ENCODE peak calls at places on chromosomes 6 and 20, in four cellular contexts. D, L, O and N are unnamed samples. For H3K27me3 and H3K4me1, the result is how much of the 10 kb centered on the place peaks cover.

GRCh38 chr20:53597085-53597482 is 3.4 kb upstream of the ZNF217 start:
- DNase-seq in L (peak), O (no peak), D (no peak), N (no peak)

GRCh38 chr20:41055679-41056078 is 27.1 kb downstream of the TOP1 start:
- DNase-seq in D (no peak), O (no peak), L (no peak), N (no peak)

GRCh38 chr20:42572320-42573016 is 617.2 kb downstream of the PTPRT start:
- DNase-seq in D (no peak), L (peak), O (no peak), N (no peak)

GRCh38 chr20:39853664-39854063 is 835.4 kb downstream of the MAFB start:
- DNase-seq in O (no peak), L (no peak), D (no peak), N (no peak)

GRCh38 chr6:33846226-33846625 is 42.4 kb upstream of the MLN start:
- DNase-seq in O (no peak), L (no peak), D (no peak), N (no peak)

GRCh38 chr6:44976677-44977405 is 351.3 kb upstream of the RUNX2 start:
- DNase-seq in L (no peak), O (no peak), D (no peak), N (no peak)

GRCh38 chr6:31663961-31664789 is 622 bp downstream of the GPANK1 start:
- DNase-seq in L (peak), D (peak), O (peak), N (no peak)

GRCh38 chr6:64280569-64280968 is 645.0 kb downstream of the PHF3 start:
- DNase-seq in L (peak), D (no peak), O (no peak), N (peak)

GRCh38 chr20:6122873-6123649 is at the start of gene FERMT1:
- DNase-seq in D (peak), L (peak), O (no peak), N (peak)

GRCh38 chr6:104638841-104639290 is 220.9 kb downstream of the HACE1 start:
- DNase-seq in L (no peak), D (no peak), O (no peak), N (no peak)

GRCh38 chr6:20873425-20874190 is 339.4 kb downstream of the CDKAL1 start:
- DNase-seq in O (no peak), D (no peak), L (no peak), N (no peak)

GRCh38 chr20:29079769-29080690 is 2177.4 kb upstream of the DEFB115 start:
- DNase-seq in O (no peak), L (peak), D (no peak), N (no peak)

GRCh38 chr6:108966236-108966635 is 118.0 kb downstream of the ARMC2 start:
- DNase-seq in D (no peak), L (no peak), O (no peak), N (no peak)

GRCh38 chr6:116008470-116009229 is 52.0 kb downstream of the FRK start:
- DNase-seq in D (no peak), L (no peak), O (no peak), N (no peak)

GRCh38 chr20:7136886-7137285 is 369.4 kb downstream of the BMP2 start:
- DNase-seq in O (no peak), L (no peak), D (no peak), N (no peak)

GRCh38 chr6:154606457-154606856 is 96.0 kb upstream of the CNKSR3 start:
- DNase-seq in D (no peak), O (no peak), L (no peak), N (no peak)

GRCh38 chr20:32484221-32485125 is 100.7 kb downstream of the NOL4L start:
- DNase-seq in D (peak), O (peak), L (peak), N (peak)

GRCh38 chr6:37331047-37331446 is 22.7 kb upstream of the RNF8 start:
- DNase-seq in D (no peak), O (no peak), L (no peak), N (no peak)

GRCh38 chr20:61115627-61116026 is 136.4 kb upstream of the CDH4 start:
- DNase-seq in L (no peak), D (no peak), O (no peak), N (no peak)

GRCh38 chr6:1526689-1527088 is 83.0 kb upstream of the FOXC1 start:
- DNase-seq in O (peak), D (no peak), L (no peak), N (no peak)
- H3K27me3 ChIP-seq in O (under half), D (under half), L (under half), N (under half)

DNA sequence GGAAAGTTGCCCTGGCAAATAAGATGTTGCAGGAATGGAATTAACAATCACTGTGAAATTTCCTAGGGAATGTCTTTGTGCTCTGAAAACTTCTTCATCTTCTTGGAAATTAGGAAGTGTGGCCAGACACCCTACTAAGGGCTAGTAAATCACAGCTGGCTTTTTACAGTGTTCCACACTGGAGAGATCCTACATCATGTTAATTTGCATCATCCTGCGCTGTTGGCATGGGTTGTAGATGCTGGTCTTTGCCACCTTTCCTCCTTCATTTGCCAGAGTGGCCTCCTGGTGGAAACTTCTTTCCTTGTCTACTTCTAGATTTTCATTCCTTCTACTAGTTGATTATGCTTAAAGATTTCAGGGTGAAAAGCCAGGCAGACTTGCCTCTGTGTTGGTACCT is 2.7 kb downstream of the TNFAIP3 start:
- DNase-seq in L (no peak), D (no peak), O (no peak), N (no peak)
- H3K4me3 ChIP-seq in L (no peak), D (peak), O (no peak), N (no peak)

GRCh38 chr20:18527339-18527738 is 19.6 kb downstream of the SEC23B start:
- DNase-seq in O (no peak), L (no peak), D (no peak), N (no peak)

GRCh38 chr20:18523066-18523465 is 15.3 kb downstream of the SEC23B start:
- DNase-seq in L (no peak), D (no peak), O (no peak), N (no peak)

GRCh38 chr20:18524646-18525045 is 16.9 kb downstream of the SEC23B start:
- DNase-seq in L (no peak), O (no peak), D (no peak), N (no peak)

GRCh38 chr20:18532626-18533025 is 24.9 kb downstream of the SEC23B start:
- DNase-seq in D (no peak), L (no peak), O (no peak), N (no peak)

GRCh38 chr20:18527836-18528235 is 20.1 kb downstream of the SEC23B start:
- DNase-seq in O (no peak), L (no peak), D (no peak), N (no peak)
- H3K4me1 ChIP-seq in O (under half), L (under half), D (under half), N (under half)

GRCh38 chr6:84579404-84579803 is 185.0 kb downstream of the TBX18 start:
- DNase-seq in D (no peak), L (no peak), O (no peak), N (no peak)
- H3K27me3 ChIP-seq in D (under half), L (under half), O (under half), N (under half)

GRCh38 chr6:4057036-4057435 is 21.9 kb downstream of the FAM217A start:
- DNase-seq in L (no peak), D (no peak), O (no peak), N (no peak)

GRCh38 chr6:4055420-4056041 is 23.4 kb downstream of the FAM217A start:
- DNase-seq in D (no peak), L (peak), O (no peak), N (peak)

DNA sequence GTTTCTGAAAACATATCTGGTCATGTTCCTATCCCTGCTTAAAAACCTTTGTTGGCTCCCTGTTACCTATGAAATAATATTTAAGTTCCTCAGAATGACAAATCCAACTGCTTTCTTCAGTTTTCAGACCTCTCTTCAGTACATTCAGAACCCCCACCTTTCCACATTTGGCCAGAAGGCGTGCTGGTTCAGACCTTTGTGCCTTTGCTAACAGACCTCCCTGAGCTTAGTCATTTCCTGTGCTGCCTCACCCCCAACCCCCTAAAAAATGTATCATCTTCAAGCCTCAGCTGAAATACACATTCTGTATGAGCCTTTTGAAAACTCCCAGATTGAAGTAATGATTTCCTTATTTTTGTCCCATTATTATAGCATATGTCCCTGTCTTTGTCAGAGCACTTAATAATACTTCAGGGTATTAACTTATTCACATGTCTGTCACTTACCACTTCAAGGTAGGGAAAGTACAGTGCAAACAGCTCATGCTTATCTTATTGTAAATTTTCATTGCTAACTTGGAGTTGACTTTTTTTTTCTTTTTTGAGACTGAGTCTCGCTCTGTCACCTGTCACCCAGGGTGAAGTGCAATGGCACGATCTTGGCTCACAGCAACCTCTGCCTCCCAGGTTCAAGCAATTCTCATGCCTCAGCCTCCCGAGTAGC is 19.7 kb downstream of the FAM217A start:
- DNase-seq in L (no peak), O (no peak), D (no peak), N (no peak)
- H3K4me3 ChIP-seq in L (no peak), O (no peak), D (no peak), N (no peak)

GRCh38 chr6:55886185-55886836 is 10.9 kb upstream of the BMP5 start:
- DNase-seq in L (no peak), O (no peak), D (no peak), N (no peak)
- H3K4me1 ChIP-seq in L (under half), O (under half), D (under half), N (under half)

GRCh38 chr20:57290178-57290484 is 23.7 kb upstream of the BMP7 start:
- DNase-seq in D (no peak), O (no peak), L (no peak), N (no peak)

GRCh38 chr20:57289401-57290177 is 23.1 kb upstream of the BMP7 start:
- DNase-seq in L (no peak), D (no peak), O (no peak), N (no peak)

GRCh38 chr20:57287007-57287810 is 20.8 kb upstream of the BMP7 start:
- DNase-seq in O (no peak), L (no peak), D (no peak), N (peak)

GRCh38 chr20:57288676-57289075 is 22.2 kb upstream of the BMP7 start:
- DNase-seq in L (no peak), D (no peak), O (no peak), N (no peak)

GRCh38 chr20:57287901-57288300 is 21.5 kb upstream of the BMP7 start:
- DNase-seq in O (no peak), L (no peak), D (no peak), N (no peak)
- H3K27me3 ChIP-seq in O (under half), L (under half), D (under half), N (under half)

DNA sequence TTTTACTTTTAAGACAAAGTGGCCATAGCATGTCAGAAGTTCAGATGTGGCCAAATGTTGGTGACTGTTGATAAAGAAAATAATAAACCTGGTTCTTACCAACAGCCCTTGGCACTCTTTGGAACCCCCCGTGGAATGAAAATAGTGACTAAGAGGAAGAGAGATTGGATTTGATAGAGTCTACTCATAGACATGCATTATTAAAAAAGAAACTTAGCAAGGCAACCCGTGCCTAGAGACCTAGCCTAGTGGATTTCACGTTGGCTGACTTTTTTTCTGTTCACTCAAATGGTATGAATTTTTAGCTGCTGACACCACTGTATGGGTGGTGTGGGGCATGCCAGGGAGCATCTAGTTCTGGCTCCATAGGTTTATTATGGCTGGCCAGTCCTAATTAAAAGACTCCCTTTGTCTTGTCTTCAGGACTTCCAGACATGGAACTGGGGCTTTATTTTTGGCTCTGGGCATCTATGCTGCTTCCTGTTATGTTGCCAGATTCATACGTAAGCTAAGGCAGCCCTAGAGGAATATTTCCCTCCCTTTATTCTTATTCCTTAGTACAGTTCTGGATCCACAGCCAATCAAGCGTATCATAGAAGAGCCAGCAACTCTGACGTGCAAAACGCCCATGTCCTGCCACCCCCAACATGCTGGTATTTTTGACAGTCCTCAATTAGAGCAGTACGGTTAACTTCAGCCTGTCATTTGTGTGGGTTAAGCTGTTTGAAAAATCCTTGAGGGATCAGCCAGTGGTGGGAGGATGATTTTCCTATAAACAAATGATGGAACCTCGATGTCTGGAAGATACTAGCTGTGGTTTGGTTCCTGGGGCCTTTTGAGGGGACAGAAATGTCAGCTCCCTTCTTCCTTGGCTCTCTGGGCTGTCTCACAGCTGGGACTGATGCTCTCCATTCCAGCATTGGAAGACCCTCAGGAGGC is 127.5 kb downstream of the ISM1 start:
- DNase-seq in L (no peak), O (no peak), D (no peak), N (no peak)
- H3K4me3 ChIP-seq in L (no peak), O (no peak), D (no peak), N (no peak)